ENCODE peak calls at places on chromosome 18, in seven cellular contexts. G is psoas muscle, I is neural crest cell, N is tibial artery, U is fibroblast of mammary gland, V is hepatocyte, R is HCT116. K is an unnamed sample.

GRCh38 chr18:62784966-62785413 is 69.6 kb downstream of the PHLPP1 start:
- DNase-seq in G (no peak), I (no peak), N (peak; percentile 45), U (peak; percentile 78), V (no peak), R (no peak), K (no peak)

GRCh38 chr18:9653390-9653789 is 39.0 kb upstream of the PPP4R1 start:
- DNase-seq in G (peak; percentile 46), I (peak; percentile 40), N (peak; percentile 71), U (no peak), V (no peak), R (no peak), K (no peak)

GRCh38 chr18:36786686-36787085 is 42.1 kb downstream of the TPGS2 start:
- DNase-seq in G (peak; percentile 84), I (no peak), N (peak; percentile 78), U (peak; percentile 68), V (peak; percentile 44), R (no peak), K (no peak)

GRCh38 chr18:74456409-74457042 is 582 bp downstream of the DIPK1C start:
- DNase-seq in G (no peak), I (no peak), N (no peak), U (no peak), V (no peak), R (no peak), K (no peak)

GRCh38 chr18:79912409-79912991 is 39.0 kb downstream of the SLC66A2 start:
- DNase-seq in G (peak; percentile 80), I (no peak), N (peak; percentile 18), U (peak; percentile 21), V (peak; percentile 13), R (no peak), K (no peak)

GRCh38 chr18:59139291-59139614 is 431 bp upstream of the SEC11C start:
- DNase-seq in G (peak; percentile 92), I (peak; percentile 90), N (peak; percentile 78), U (peak; percentile 83), V (peak; percentile 94), R (peak; percentile 81), K (peak; percentile 95)

GRCh38 chr18:31101148-31102019 is 837 bp downstream of the DSC2 start:
- DNase-seq in G (peak; percentile 79), I (peak; percentile 51), N (peak; percentile 57), U (no peak), V (peak; percentile 82), R (no peak), K (peak; percentile 68)

GRCh38 chr18:35729971-35730668 is 148.6 kb downstream of the GALNT1 start:
- DNase-seq in G (no peak), I (no peak), N (no peak), U (no peak), V (no peak), R (no peak), K (no peak)

GRCh38 chr18:61727241-61727640 is 165.6 kb downstream of the RNF152 start:
- DNase-seq in G (no peak), I (no peak), N (no peak), U (peak; percentile 63), V (no peak), R (no peak), K (no peak)

GRCh38 chr18:9082763-9083510 is 19.6 kb upstream of the NDUFV2 start:
- DNase-seq in G (no peak), I (no peak), N (no peak), U (no peak), V (no peak), R (no peak), K (peak; percentile 54)

GRCh38 chr18:50895350-50896045 is 16.6 kb downstream of the ME2 start:
- DNase-seq in G (no peak), I (no peak), N (no peak), U (no peak), V (no peak), R (no peak), K (no peak)

GRCh38 chr18:55588001-55588875 is at the start of gene TCF4:
- DNase-seq in G (peak; percentile 81), I (peak; percentile 52), N (peak; percentile 51), U (peak; percentile 50), V (peak; percentile 71), R (no peak), K (peak; percentile 56)

GRCh38 chr18:25759111-25759510 is 331.3 kb downstream of the SS18 start:
- DNase-seq in G (no peak), I (no peak), N (no peak), U (peak; percentile 40), V (no peak), R (no peak), K (no peak)

GRCh38 chr18:24176727-24177416 is 38.0 kb downstream of the CABYR start:
- DNase-seq in G (peak; percentile 63), I (peak; percentile 80), N (peak; percentile 42), U (peak; percentile 60), V (peak; percentile 75), R (peak; percentile 35), K (peak; percentile 64)

GRCh38 chr18:59874166-59874565 is 25.6 kb upstream of the PMAIP1 start:
- DNase-seq in G (no peak), I (no peak), N (no peak), U (peak; percentile 89), V (peak; percentile 33), R (peak; percentile 65), K (no peak)

GRCh38 chr18:54805571-54806334 is 22.5 kb upstream of the RAB27B start:
- DNase-seq in G (no peak), I (no peak), N (no peak), U (peak; percentile 90), V (peak; percentile 50), R (no peak), K (no peak)

GRCh38 chr18:9742588-9743131 is 34.6 kb downstream of the RAB31 start:
- DNase-seq in G (no peak), I (no peak), N (no peak), U (peak; percentile 49), V (no peak), R (no peak), K (no peak)

GRCh38 chr18:67463829-67464228 is 52.7 kb downstream of the DSEL start:
- DNase-seq in G (no peak), I (no peak), N (no peak), U (peak; percentile 30), V (peak; percentile 11), R (no peak), K (no peak)

GRCh38 chr18:55319517-55319905 is 268.5 kb downstream of the TCF4 start:
- DNase-seq in G (no peak), I (no peak), N (no peak), U (peak; percentile 69), V (no peak), R (no peak), K (no peak)

GRCh38 chr18:12291161-12291560 is 16.9 kb upstream of the TUBB6 start:
- DNase-seq in G (no peak), I (no peak), N (no peak), U (no peak), V (no peak), R (no peak), K (no peak)

GRCh38 chr18:45566025-45566740 is 49.1 kb upstream of the SLC14A2 start:
- DNase-seq in G (no peak), I (no peak), N (peak; percentile 71), U (peak; percentile 96), V (peak; percentile 48), R (no peak), K (no peak)

GRCh38 chr18:60053747-60054304 is 154.0 kb downstream of the PMAIP1 start:
- DNase-seq in G (no peak), I (no peak), N (no peak), U (peak; percentile 98), V (peak; percentile 88), R (peak; percentile 97), K (no peak)

DNA sequence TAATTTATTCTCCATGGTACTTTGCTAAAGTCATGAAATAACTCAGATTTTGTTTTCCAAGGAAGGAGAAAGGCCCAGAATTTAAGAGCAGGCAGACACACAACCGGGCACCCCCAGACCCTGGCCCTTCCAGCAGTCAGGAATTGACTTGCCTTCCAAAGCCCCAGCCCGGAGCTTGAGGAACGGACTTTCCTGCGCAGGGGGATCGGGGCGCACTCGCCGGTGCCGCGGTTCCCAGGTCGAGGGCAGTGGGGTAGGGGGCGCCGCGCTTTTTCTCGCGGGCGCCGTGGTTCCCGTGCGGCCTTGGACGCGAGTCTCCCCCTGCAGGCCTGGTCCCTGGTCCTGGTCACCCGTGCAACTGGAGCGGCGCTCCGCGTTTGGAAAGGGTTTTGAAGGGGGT is 1.2 kb downstream of the ZNF236 start:
- DNase-seq in G (no peak), I (peak; percentile 29), N (no peak), U (peak; percentile 32), V (peak; percentile 60), R (no peak), K (peak; percentile 39)
- TF ChIP-seq CTCF in G (no peak), I (peak; percentile 51), N (no peak), U (peak; percentile 29), V (peak; percentile 42), R (peak; percentile 57), K (peak; percentile 40)

GRCh38 chr18:27778441-27778840 is 398.5 kb downstream of the CDH2 start:
- DNase-seq in G (no peak), I (no peak), N (no peak), U (peak; percentile 11), V (peak; percentile 13), R (no peak), K (no peak)
- TF ChIP-seq CTCF in G (peak; percentile 4), I (peak; percentile 58), N (no peak), U (peak; percentile 44), V (peak; percentile 42), R (no peak), K (no peak)

GRCh38 chr18:48639772-48640432 is 101.1 kb downstream of the CTIF start:
- DNase-seq in G (no peak), I (no peak), N (no peak), U (no peak), V (no peak), R (no peak), K (peak; percentile 46)
- TF ChIP-seq CTCF in G (peak; percentile 26), I (peak; percentile 36), N (peak; percentile 38), U (peak; percentile 34), V (no peak), R (peak; percentile 39), K (peak; percentile 43)

DNA sequence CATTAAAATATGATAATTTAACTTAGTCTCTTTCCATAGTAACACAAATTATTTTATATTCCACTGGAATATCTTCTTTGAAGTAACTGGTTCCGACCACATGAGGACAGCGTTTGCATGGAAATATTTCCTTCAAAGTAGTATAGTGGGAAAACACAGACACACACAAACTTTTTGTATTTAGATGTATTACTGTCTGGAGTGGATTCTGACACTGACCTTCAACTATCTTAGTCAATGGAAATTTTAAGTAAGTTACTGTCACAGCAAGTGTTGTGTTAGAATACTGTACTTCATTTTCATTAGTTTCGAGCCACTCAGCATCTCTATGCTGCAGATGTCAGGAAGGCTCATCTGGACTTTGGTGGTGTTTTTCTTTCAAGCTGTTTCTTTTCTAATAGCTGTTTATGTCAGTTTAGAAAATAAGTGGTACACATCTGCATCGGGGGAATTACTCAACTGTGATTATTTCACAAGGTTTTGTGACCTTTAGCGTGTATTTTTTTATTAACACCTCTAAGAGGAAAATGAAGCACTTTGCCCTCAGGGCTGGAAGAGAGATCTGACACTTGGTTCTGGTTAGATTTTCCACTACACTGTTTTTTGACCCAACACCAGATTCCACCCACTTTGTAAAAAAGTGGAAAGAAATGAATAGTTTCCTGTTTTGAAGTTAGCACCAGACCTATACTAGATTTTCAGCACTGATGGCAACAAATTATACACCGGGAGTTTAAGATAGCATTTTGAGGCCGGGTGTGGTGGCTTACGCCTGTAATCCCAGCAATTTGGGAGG is 18.9 kb upstream of the THOC1 start:
- DNase-seq in G (no peak), I (no peak), N (no peak), U (peak; percentile 53), V (peak; percentile 50), R (no peak), K (no peak)
- TF ChIP-seq CTCF in G (peak; percentile 17), I (peak; percentile 65), N (peak; percentile 53), U (peak; percentile 76), V (peak; percentile 65), R (peak; percentile 71), K (peak; percentile 21)